ENCODE peak calls at places on chromosome 6, in four cellular contexts. V, B, T and E are unnamed samples.

GRCh38 chr6:148445620-148446019 is 103.0 kb downstream of the SASH1 start:
- DNase-seq in B (no peak), T (no peak), V (no peak), E (no peak)

GRCh38 chr6:15062311-15063252 is 183.3 kb upstream of the JARID2 start:
- DNase-seq in B (no peak), V (no peak), T (no peak), E (peak; percentile 76)

GRCh38 chr6:159836294-159837140 is 36.4 kb downstream of the PNLDC1 start:
- DNase-seq in B (no peak), V (peak; percentile 38), T (peak; percentile 43), E (no peak)

GRCh38 chr6:43724914-43725642 is 37.5 kb upstream of the MRPS18A start:
- DNase-seq in T (peak; percentile 68), V (peak; percentile 75), B (peak; percentile 93), E (peak; percentile 92)

GRCh38 chr6:158286413-158286812 is 25.9 kb upstream of the TULP4 start:
- DNase-seq in V (no peak), T (no peak), B (no peak), E (no peak)

GRCh38 chr6:158018851-158019361 is 37.2 kb downstream of the SYNJ2 start:
- DNase-seq in B (no peak), T (no peak), V (no peak), E (peak; percentile 34)

GRCh38 chr6:81734081-81734480 is 18.4 kb downstream of the TENT5A start:
- DNase-seq in V (no peak), T (no peak), B (no peak), E (no peak)

GRCh38 chr6:166289181-166290061 is 18.8 kb downstream of the PRR18 start:
- DNase-seq in V (no peak), T (no peak), B (no peak), E (no peak)

GRCh38 chr6:96066376-96066775 is 50.6 kb downstream of the FUT9 start:
- DNase-seq in V (no peak), B (no peak), T (no peak), E (no peak)

GRCh38 chr6:12309070-12309469 is 18.9 kb downstream of the EDN1 start:
- DNase-seq in B (no peak), V (no peak), T (no peak), E (no peak)

GRCh38 chr6:12313311-12313991 is 23.3 kb downstream of the EDN1 start:
- DNase-seq in T (no peak), V (no peak), B (no peak), E (no peak)

GRCh38 chr6:12312736-12313135 is 22.6 kb downstream of the EDN1 start:
- DNase-seq in B (no peak), V (no peak), T (no peak), E (no peak)

GRCh38 chr6:12313992-12314589 is 23.9 kb downstream of the EDN1 start:
- DNase-seq in V (no peak), B (no peak), T (no peak), E (no peak)

GRCh38 chr6:12311106-12311505 is 20.9 kb downstream of the EDN1 start:
- DNase-seq in B (no peak), V (no peak), T (no peak), E (no peak)
- H3K27ac ChIP-seq in B (no peak overlapping the region), V (no peak overlapping the region), T (no peak overlapping the region), E (peak overlapping the region; percentile 92)

GRCh38 chr6:111894951-111895350 is 21.7 kb upstream of the FYN start:
- DNase-seq in T (no peak), V (no peak), B (no peak), E (no peak)
- H3K4me3 ChIP-seq in T (no peak overlapping the region), V (no peak overlapping the region), B (no peak overlapping the region), E (no peak overlapping the region)

DNA sequence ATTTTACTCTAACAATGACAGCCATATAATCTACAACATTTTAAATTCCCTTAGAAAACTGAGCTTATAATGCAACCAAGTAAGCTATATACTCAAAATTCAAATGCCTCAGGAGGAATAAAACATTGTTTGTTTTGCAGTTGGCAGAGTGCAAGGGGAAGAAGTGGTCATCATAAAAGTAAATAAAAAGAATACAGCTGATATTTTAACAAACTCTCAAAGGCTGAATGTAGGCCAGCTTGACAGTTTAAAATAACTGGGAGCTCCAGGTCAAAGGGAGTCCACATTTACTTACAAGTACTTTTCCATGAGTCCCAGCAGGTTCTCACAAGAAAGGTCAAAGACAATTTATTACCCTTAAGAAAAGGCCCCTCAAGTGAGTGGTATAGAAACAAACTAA is 589.8 kb downstream of the BCKDHB start:
- DNase-seq in T (no peak), B (no peak), V (no peak), E (no peak)
- TF ChIP-seq CTCF in T (no peak), B (no peak), V (no peak), E (no peak)

DNA sequence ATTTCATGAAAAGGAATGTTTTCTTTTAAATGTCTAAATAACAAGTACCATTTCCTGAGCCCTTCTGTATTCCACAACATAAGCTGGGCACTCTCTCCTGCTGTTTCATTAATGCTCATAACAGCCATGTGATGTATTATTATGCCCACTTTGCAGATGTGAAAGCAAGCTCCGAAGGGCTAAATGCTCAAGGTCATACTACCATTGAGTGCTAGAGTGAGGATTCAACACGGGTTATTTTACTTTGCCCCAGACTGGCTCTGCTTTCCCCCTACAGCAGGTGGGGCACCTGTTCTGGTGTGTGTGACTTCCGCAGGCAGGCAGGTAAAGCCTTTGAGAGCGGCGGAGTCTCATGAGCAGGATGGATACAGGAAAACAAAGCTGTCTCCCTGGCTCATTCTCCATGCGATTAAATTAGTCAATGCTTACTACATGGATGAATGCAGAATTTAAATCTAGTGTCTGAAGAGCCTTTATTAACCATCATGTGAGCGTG is 30.3 kb downstream of the CNKSR3 start:
- DNase-seq in T (no peak), B (no peak), V (no peak), E (no peak)
- H3K27ac ChIP-seq in T (no peak overlapping the region), B (no peak overlapping the region), V (no peak overlapping the region), E (no peak overlapping the region)

GRCh38 chr6:41373367-41373918 is 38.0 kb downstream of the NCR2 start:
- DNase-seq in B (no peak), T (no peak), V (no peak), E (no peak)

GRCh38 chr6:41375598-41376151 is 40.3 kb downstream of the NCR2 start:
- DNase-seq in T (no peak), B (no peak), V (no peak), E (no peak)

GRCh38 chr6:41372526-41373366 is 37.3 kb downstream of the NCR2 start:
- DNase-seq in B (no peak), T (no peak), V (no peak), E (no peak)

GRCh38 chr6:41374618-41375590 is 39.5 kb downstream of the NCR2 start:
- DNase-seq in V (no peak), B (no peak), T (no peak), E (no peak)

DNA sequence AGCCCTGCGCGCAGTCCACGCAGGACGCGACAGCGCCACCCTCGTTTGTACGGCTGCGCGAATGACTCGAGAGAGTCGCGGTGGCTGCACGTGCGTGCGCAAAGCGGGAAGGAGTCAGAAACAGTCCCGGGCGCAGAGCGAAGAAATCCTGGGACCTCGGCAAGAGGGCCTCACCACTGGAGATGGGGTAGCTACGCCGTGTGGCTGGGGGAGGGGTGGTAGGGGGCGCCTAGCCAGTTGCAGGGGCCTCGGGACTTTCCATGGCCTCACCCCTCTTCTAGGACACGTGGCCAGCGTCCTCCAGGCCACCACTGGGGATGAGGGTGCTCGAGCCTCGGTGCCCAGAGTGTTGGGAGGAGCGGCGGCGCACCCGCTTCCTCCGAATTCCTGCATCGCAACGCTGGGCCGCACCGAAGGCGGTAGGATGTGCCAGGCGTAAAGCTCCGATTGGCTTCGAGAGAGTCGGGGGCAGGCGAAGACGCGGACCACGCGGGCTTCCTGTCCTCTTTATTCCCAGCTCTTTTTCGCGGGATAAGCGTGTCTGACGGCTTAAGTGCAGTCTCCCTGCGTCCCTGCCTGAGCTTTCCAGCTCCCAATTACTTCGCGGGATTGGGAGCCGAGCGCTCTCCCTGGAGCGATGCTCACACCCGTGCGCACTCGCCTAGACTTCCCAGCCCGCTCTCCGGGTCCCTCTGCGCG is 38.7 kb downstream of the NCR2 start:
- DNase-seq in T (no peak), B (no peak), V (no peak), E (no peak)
- H3K4me3 ChIP-seq in T (no peak overlapping the region), B (peak overlapping the region; percentile 31), V (no peak overlapping the region), E (no peak overlapping the region)

GRCh38 chr6:126170875-126171489 is 168.9 kb upstream of the CENPW start:
- DNase-seq in B (no peak), V (no peak), T (no peak), E (no peak)
- TF ChIP-seq CTCF in B (peak; percentile 27), V (peak; percentile 28), T (no peak), E (peak; percentile 71)

DNA sequence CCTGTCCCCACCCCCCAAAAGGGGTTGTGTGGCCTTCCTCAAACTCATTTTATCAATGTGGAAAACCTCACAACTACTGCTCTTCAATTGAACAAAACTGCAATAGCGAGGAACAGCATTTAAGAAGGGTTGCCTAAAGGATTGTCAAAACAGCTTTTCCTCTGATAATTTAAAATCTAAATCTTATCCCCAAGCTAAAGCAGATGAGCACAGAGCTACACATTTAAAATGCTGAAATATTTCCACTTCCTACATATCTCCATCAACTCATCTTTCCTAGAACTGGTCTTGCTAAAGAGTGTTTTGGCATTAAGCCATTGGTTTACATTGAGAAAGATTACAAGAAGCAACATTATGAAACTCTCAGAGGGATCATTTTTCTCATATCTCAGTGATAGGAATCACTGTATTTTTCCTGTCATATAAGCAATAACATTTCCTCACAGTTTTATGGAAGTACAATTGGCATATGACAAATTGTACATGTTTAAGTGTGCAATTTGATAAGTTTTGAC is 3.6 kb downstream of the OR10C1 start:
- DNase-seq in B (no peak), T (no peak), V (no peak), E (no peak)
- H3K27ac ChIP-seq in B (no peak overlapping the region), T (no peak overlapping the region), V (no peak overlapping the region), E (no peak overlapping the region)